ENCODE peak calls at places on chromosomes 7 and 10, in five cellular contexts. Y is cardiac muscle cell, S is adrenal gland, T is tibial artery, B is mammary epithelial cell. X is an unnamed sample.

GRCh38 chr10:52314007-52314821 is at the start of gene DKK1:
- DNase-seq in Y (peak; percentile 85), S (peak; percentile 47), T (peak; percentile 28), B (peak; percentile 87), X (peak; percentile 62)

GRCh38 chr7:88184848-88185304 is 35.0 kb downstream of the SRI start:
- DNase-seq in Y (peak; percentile 41), S (peak; percentile 28), T (no peak), B (peak; percentile 86), X (no peak)

GRCh38 chr10:88150338-88150737 is 286.9 kb downstream of the PTEN start:
- DNase-seq in Y (peak; percentile 56), S (peak; percentile 32), T (no peak), B (peak; percentile 87), X (no peak)

GRCh38 chr7:85176197-85176596 is 10.7 kb downstream of the SEMA3D start:
- DNase-seq in Y (no peak), S (no peak), T (no peak), B (peak; percentile 62), X (no peak)

GRCh38 chr10:25901199-25901598 is 32.8 kb upstream of the MYO3A start:
- DNase-seq in Y (no peak), S (no peak), T (no peak), B (no peak), X (no peak)

GRCh38 chr7:501526-501925 is 18.1 kb downstream of the PDGFA start:
- DNase-seq in Y (no peak), S (no peak), T (no peak), B (no peak), X (no peak)

GRCh38 chr7:156558198-156558597 is 82.4 kb upstream of the RNF32 start:
- DNase-seq in Y (no peak), S (no peak), T (no peak), B (peak; percentile 52), X (peak; percentile 18)

GRCh38 chr10:75782463-75783248 is 351.2 kb downstream of the LRMDA start:
- DNase-seq in Y (no peak), S (peak; percentile 14), T (peak; percentile 51), B (no peak), X (no peak)

GRCh38 chr7:95886501-95887090 is 114.2 kb downstream of the DYNC1I1 start:
- DNase-seq in Y (peak; percentile 11), S (no peak), T (no peak), B (peak; percentile 14), X (no peak)

GRCh38 chr10:55822096-55822495 is 539.0 kb downstream of the ZWINT start:
- DNase-seq in Y (no peak), S (no peak), T (no peak), B (no peak), X (no peak)

GRCh38 chr10:113283189-113283588 is 269.7 kb upstream of the HABP2 start:
- DNase-seq in Y (no peak), S (no peak), T (no peak), B (no peak), X (no peak)

GRCh38 chr7:105295626-105296352 is 92.9 kb downstream of the SRPK2 start:
- DNase-seq in Y (no peak), S (no peak), T (no peak), B (no peak), X (no peak)

GRCh38 chr10:6088721-6089333 is at the start of gene RBM17:
- DNase-seq in Y (peak; percentile 99), S (peak; percentile 99), T (peak; percentile 97), B (peak; percentile 89), X (peak; percentile 97)
- H3K4me3 ChIP-seq in Y (peak within 1 kb of the TSS; percentile 99), S (peak within 1 kb of the TSS; percentile 7), T (peak within 1 kb of the TSS; percentile 96), B (peak within 1 kb of the TSS; percentile 76), X (peak within 1 kb of the TSS; percentile 94)

GRCh38 chr7:11831727-11832495 is at the start of gene THSD7A:
- DNase-seq in Y (peak; percentile 72), S (peak; percentile 48), T (peak; percentile 21), B (peak; percentile 17), X (no peak)
- TF ChIP-seq CTCF in Y (no peak), S (no peak), T (no peak), B (no peak), X (no peak)

GRCh38 chr10:31647861-31648260 is 280.8 kb downstream of the ARHGAP12 start:
- DNase-seq in Y (no peak), S (no peak), T (no peak), B (peak; percentile 33), X (no peak)

GRCh38 chr10:31646519-31646918 is 282.1 kb downstream of the ARHGAP12 start:
- DNase-seq in Y (no peak), S (no peak), T (no peak), B (peak; percentile 20), X (no peak)

GRCh38 chr10:31648966-31649365 is 279.7 kb downstream of the ARHGAP12 start:
- DNase-seq in Y (peak; percentile 49), S (no peak), T (no peak), B (no peak), X (no peak)

GRCh38 chr10:31652038-31652437 is 276.6 kb downstream of the ARHGAP12 start:
- DNase-seq in Y (no peak), S (no peak), T (no peak), B (no peak), X (no peak)

DNA sequence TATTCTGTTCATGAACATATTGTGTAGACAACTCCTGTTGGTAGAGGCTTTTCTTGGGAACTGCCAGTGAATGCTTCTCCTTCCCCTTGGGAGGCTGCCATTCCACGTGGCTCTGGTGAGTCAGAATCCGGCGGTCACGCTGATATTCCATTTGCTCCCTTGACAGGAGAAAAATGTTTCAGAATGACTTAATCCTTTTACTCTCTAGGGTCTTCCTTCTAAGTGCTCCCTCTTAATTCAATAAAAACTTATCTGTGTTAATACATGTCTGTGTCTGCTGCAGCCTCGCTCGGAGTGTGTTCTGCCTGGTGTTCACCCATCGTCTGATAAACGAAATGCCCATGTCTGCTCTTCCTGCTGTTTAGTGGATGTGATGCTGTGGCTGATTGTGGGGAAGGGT is 278.6 kb downstream of the ARHGAP12 start:
- DNase-seq in Y (peak; percentile 93), S (peak; percentile 76), T (peak; percentile 91), B (no peak), X (peak; percentile 91)
- H3K4me3 ChIP-seq in Y (no peak overlapping the region), S (no peak overlapping the region), T (peak overlapping the region; percentile 49), B (no peak overlapping the region), X (peak overlapping the region; percentile 21)

GRCh38 chr10:125003146-125003900 is 61.4 kb downstream of the ZRANB1 start:
- DNase-seq in Y (no peak), S (peak; percentile 2), T (peak; percentile 10), B (no peak), X (no peak)
- TF ChIP-seq CTCF in Y (peak; percentile 3), S (no peak), T (no peak), B (no peak), X (no peak)

X was measured in right atrium auricular region.